ENCODE peak calls at places on chromosomes 5 and 9, in ten cellular contexts. U is CD8-positive, alpha-beta memory T cell; C is left ventricle myocardium inferior; M is endothelial cell of umbilical vein; R is NCI-H526; I is HEK293T; W is AG08396; S is iPS DF 6.9; K is left cardiac atrium; B is omental fat pad. D is an unnamed sample.

GRCh38 chr5:16461782-16462181 is 3.8 kb downstream of the ZNF622 start:
- DNase-seq in U (no peak), C (no peak), M (no peak), R (no peak), I (no peak), W (peak), S (no peak), K (no peak), B (no peak), D (no peak)

GRCh38 chr9:14103115-14103514 is 210.8 kb downstream of the NFIB start:
- DNase-seq in U (no peak), C (no peak), M (no peak), R (no peak), I (no peak), W (peak), S (no peak), K (no peak), B (no peak), D (no peak)

GRCh38 chr5:27020965-27021364 is 17.4 kb downstream of the CDH9 start:
- DNase-seq in U (no peak), C (no peak), M (no peak), R (no peak), I (no peak), W (no peak), S (no peak), K (no peak), B (no peak), D (no peak)

GRCh38 chr9:104506565-104506964 is 2.5 kb downstream of the OR13F1 start:
- DNase-seq in U (no peak), C (no peak), M (no peak), R (no peak), I (no peak), W (no peak), S (no peak), K (no peak), B (no peak), D (no peak)

GRCh38 chr9:21607576-21607975 is 125.5 kb upstream of the IFNE start:
- DNase-seq in U (no peak), C (no peak), M (no peak), R (no peak), I (no peak), W (no peak), S (no peak), K (no peak), B (no peak), D (no peak)

GRCh38 chr5:5658226-5658625 is 235.7 kb downstream of the ICE1 start:
- DNase-seq in U (no peak), C (no peak), M (no peak), R (no peak), I (no peak), W (no peak), S (no peak), K (peak), B (peak), D (no peak)

GRCh38 chr9:127853312-127854168 is 918 bp downstream of the ENG start:
- DNase-seq in U (no peak), C (no peak), M (peak), R (no peak), I (no peak), W (peak), S (no peak), K (no peak), B (no peak), D (no peak)

GRCh38 chr5:38426986-38427950 is 129.2 kb downstream of the LIFR start:
- DNase-seq in U (no peak), C (no peak), M (no peak), R (no peak), I (no peak), W (no peak), S (no peak), K (no peak), B (no peak), D (no peak)

GRCh38 chr9:91972076-91972626 is 22.1 kb upstream of the ROR2 start:
- DNase-seq in U (no peak), C (no peak), M (no peak), R (no peak), I (no peak), W (no peak), S (no peak), K (no peak), B (no peak), D (no peak)

GRCh38 chr9:16705121-16705604 is 165.3 kb downstream of the BNC2 start:
- DNase-seq in U (no peak), C (peak), M (peak), R (peak), I (peak), W (peak), S (peak), K (peak), B (peak), D (peak)

GRCh38 chr9:134706522-134706921 is 64.9 kb downstream of the COL5A1 start:
- DNase-seq in U (no peak), C (no peak), M (no peak), R (no peak), I (no peak), W (no peak), S (no peak), K (no peak), B (no peak), D (no peak)

GRCh38 chr9:36625006-36625600 is 52.4 kb downstream of the MELK start:
- DNase-seq in U (no peak), C (peak), M (peak), R (no peak), I (no peak), W (peak), S (no peak), K (peak), B (no peak), D (no peak)

GRCh38 chr5:171309526-171310333 is 682 bp downstream of the TLX3 start:
- DNase-seq in U (no peak), C (no peak), M (no peak), R (peak), I (no peak), W (peak), S (no peak), K (no peak), B (no peak), D (no peak)

GRCh38 chr5:76175051-76175666 is 92.0 kb downstream of the SV2C start:
- DNase-seq in U (peak), C (no peak), M (peak), R (no peak), I (peak), W (peak), S (peak), K (peak), B (no peak), D (no peak)

GRCh38 chr5:25975881-25976280 is 1062.5 kb downstream of the CDH9 start:
- DNase-seq in U (no peak), C (no peak), M (no peak), R (no peak), I (no peak), W (no peak), S (no peak), K (no peak), B (no peak), D (no peak)

GRCh38 chr9:37645903-37646506 is 4.7 kb upstream of the FRMPD1 start:
- DNase-seq in U (no peak), C (no peak), M (no peak), R (no peak), I (no peak), W (no peak), S (no peak), K (no peak), B (no peak), D (no peak)

GRCh38 chr9:79974806-79975422 is 403.1 kb downstream of the TLE4 start:
- DNase-seq in U (no peak), C (no peak), M (no peak), R (no peak), I (no peak), W (no peak), S (no peak), K (no peak), B (no peak), D (no peak)

D was measured in lower lobe of right lung.